ENCODE peak calls at places on chromosome 22, in eight cellular contexts. O, T, F, V, E, N, W and B are unnamed samples.
A peak's percentile ranks its signal among the peaks of the same experiment; 100 is the strongest.

GRCh38 chr22:30486661-30487115 is 14.9 kb upstream of the SEC14L3 start:
- DNase-seq in O (no peak), T (no peak), F (no peak), V (no peak), E (no peak), N (no peak), W (peak; percentile 0), B (no peak)

GRCh38 chr22:35740616-35741015 is 22.9 kb downstream of the APOL5 start:
- DNase-seq in O (no peak), T (no peak), F (no peak), V (no peak), E (no peak), N (no peak), W (no peak), B (no peak)

GRCh38 chr22:35726933-35727332 is 9.3 kb downstream of the APOL5 start:
- DNase-seq in O (no peak), T (no peak), F (no peak), V (no peak), E (no peak), N (no peak), W (no peak), B (no peak)

GRCh38 chr22:28799834-28800307 is 498 bp downstream of the XBP1 start:
- DNase-seq in O (peak; percentile 85), T (peak; percentile 56), F (peak; percentile 77), V (peak; percentile 40), E (peak; percentile 43), N (no peak), W (no peak), B (peak; percentile 49)

GRCh38 chr22:49179886-49180682 is 647.6 kb downstream of the BRD1 start:
- DNase-seq in O (no peak), T (no peak), F (no peak), V (no peak), E (no peak), N (no peak), W (no peak), B (no peak)

GRCh38 chr22:46791201-46791731 is 28.8 kb downstream of the TBC1D22A start:
- DNase-seq in O (peak; percentile 82), T (peak; percentile 90), F (peak; percentile 78), V (peak; percentile 74), E (no peak), N (no peak), W (no peak), B (no peak)

GRCh38 chr22:38570841-38571364 is 920 bp upstream of the DMC1 start:
- DNase-seq in O (peak; percentile 42), T (peak; percentile 62), F (peak; percentile 33), V (peak; percentile 42), E (no peak), N (peak; percentile 27), W (no peak), B (peak; percentile 55)

GRCh38 chr22:37330200-37331033 is 48.1 kb downstream of the CYTH4 start:
- DNase-seq in O (peak; percentile 40), T (peak; percentile 57), F (peak; percentile 88), V (peak; percentile 38), E (peak; percentile 54), N (peak; percentile 67), W (peak; percentile 28), B (peak; percentile 31)

GRCh38 chr22:42076764-42077485 is 2.6 kb upstream of the SMDT1 start:
- DNase-seq in O (no peak), T (no peak), F (no peak), V (no peak), E (no peak), N (no peak), W (no peak), B (no peak)

GRCh38 chr22:32237021-32237420 is 18.1 kb downstream of the SLC5A4 start:
- DNase-seq in O (no peak), T (no peak), F (no peak), V (no peak), E (no peak), N (no peak), W (no peak), B (peak; percentile 97)

GRCh38 chr22:19442166-19442565 is 5.3 kb downstream of the C22orf39 start:
- DNase-seq in O (no peak), T (no peak), F (no peak), V (no peak), E (no peak), N (no peak), W (no peak), B (no peak)

GRCh38 chr22:18024956-18025720 is 777 bp upstream of the MICAL3 start:
- DNase-seq in O (no peak), T (no peak), F (no peak), V (no peak), E (no peak), N (no peak), W (no peak), B (peak; percentile 18)